ENCODE peak calls at places on chromosomes 7 and 10, in five cellular contexts. B is foreskin fibroblast, V is pancreas, I is body of pancreas, G is fibroblast of mammary gland. T is an unnamed sample.

GRCh38 chr7:135316648-135317313 is 83.1 kb downstream of the STRA8 start:
- DNase-seq in B (no peak), V (no peak), I (no peak), G (peak), T (no peak)

GRCh38 chr10:98273454-98273850 is 5.5 kb upstream of the LOXL4 start:
- DNase-seq in B (no peak), V (no peak), I (no peak), G (no peak), T (no peak)

GRCh38 chr10:8060010-8060703 is 5.7 kb downstream of the GATA3 start:
- DNase-seq in B (peak), V (no peak), I (no peak), G (no peak), T (no peak)

GRCh38 chr10:80477813-80478212 is 23.7 kb downstream of the TSPAN14 start:
- DNase-seq in B (peak), V (no peak), I (no peak), G (peak), T (no peak)

GRCh38 chr10:26725837-26726727 is 28.6 kb downstream of the PDSS1 start:
- DNase-seq in B (peak), V (peak), I (peak), G (peak), T (no peak)

GRCh38 chr10:20870839-20871238 is 26.3 kb downstream of the NEBL start:
- DNase-seq in B (peak), V (no peak), I (no peak), G (peak), T (no peak)

GRCh38 chr7:151987748-151988529 is 31.7 kb downstream of the GALNTL5 start:
- DNase-seq in B (peak), V (no peak), I (peak), G (peak), T (no peak)

GRCh38 chr10:63410633-63411032 is 55.1 kb downstream of the JMJD1C start:
- DNase-seq in B (no peak), V (no peak), I (no peak), G (no peak), T (no peak)

GRCh38 chr7:946256-946996 is 8.1 kb downstream of the ADAP1 start:
- DNase-seq in B (no peak), V (peak), I (no peak), G (no peak), T (peak)

GRCh38 chr10:71631007-71631859 is 88.3 kb downstream of the C10orf105 start:
- DNase-seq in B (no peak), V (no peak), I (no peak), G (no peak), T (no peak)

GRCh38 chr7:139718859-139719258 is 58.9 kb downstream of the HIPK2 start:
- DNase-seq in B (no peak), V (no peak), I (peak), G (no peak), T (no peak)

GRCh38 chr10:38156416-38157269 is 62.5 kb downstream of the ZNF37A start:
- DNase-seq in B (no peak), V (peak), I (no peak), G (no peak), T (no peak)

GRCh38 chr7:118449797-118450196 is 225.3 kb downstream of the ANKRD7 start:
- DNase-seq in B (no peak), V (no peak), I (no peak), G (no peak), T (no peak)

GRCh38 chr7:50584793-50585399 is 19.7 kb upstream of the DDC start:
- DNase-seq in B (no peak), V (peak), I (peak), G (no peak), T (peak)

GRCh38 chr10:43905502-43906236 is 257.0 kb upstream of the ZNF32 start:
- DNase-seq in B (peak), V (no peak), I (peak), G (peak), T (no peak)

GRCh38 chr7:155568335-155568660 is 21.9 kb upstream of the CNPY1 start:
- DNase-seq in B (no peak), V (no peak), I (no peak), G (no peak), T (no peak)

GRCh38 chr10:124724279-124725027 is 19.7 kb downstream of the FAM53B start:
- DNase-seq in B (no peak), V (no peak), I (peak), G (no peak), T (no peak)

GRCh38 chr10:95201736-95202135 is 7.7 kb downstream of the ACSM6 start:
- DNase-seq in B (peak), V (no peak), I (no peak), G (peak), T (no peak)

GRCh38 chr10:88849224-88849623 is 2.4 kb downstream of the ANKRD22 start:
- DNase-seq in B (peak), V (no peak), I (no peak), G (peak), T (no peak)

DNA sequence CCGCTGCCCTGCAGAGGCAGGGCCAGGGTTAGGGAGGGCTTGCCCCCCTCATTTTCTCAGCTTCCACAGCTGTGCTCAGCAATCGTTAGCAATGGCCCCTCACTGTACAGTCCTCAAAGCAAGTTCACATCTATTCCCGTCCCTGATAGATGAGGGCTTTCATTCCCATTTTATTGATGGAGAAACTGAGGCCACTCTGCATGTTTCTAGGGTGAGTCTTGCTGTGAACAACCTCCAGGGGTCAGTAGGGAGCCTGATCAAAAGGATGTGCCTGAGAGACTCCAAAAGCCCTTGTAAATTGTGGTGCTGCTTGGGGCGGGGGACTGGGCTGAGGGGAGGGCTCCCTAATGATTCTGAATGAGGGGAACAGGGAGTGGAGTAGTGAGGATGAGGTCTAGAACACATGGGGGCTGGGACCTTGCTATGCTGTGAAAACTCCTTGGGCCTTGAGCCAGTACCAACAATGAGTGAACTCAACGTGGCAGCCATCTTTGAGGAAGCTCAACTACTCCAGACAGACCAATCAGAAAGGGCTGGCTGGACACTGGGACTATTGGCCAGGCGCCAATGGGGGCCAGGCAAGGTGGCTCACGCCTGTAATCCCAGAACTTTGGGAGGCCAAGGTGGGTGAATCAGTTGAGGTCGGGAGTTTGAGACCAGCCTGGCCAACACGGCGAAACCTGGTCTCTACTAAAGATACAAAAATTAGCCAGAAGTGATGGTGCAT is 6.7 kb upstream of the GRIFIN start:
- DNase-seq in B (no peak), V (no peak), I (no peak), G (peak), T (no peak)
- TF ChIP-seq CTCF in B (no peak), V (no peak), I (no peak), G (no peak), T (no peak)

GRCh38 chr7:76294344-76295024 is 8.0 kb upstream of the HSPB1 start:
- DNase-seq in B (peak), V (peak), I (peak), G (peak), T (no peak)

GRCh38 chr7:76286842-76287403 is 15.6 kb upstream of the HSPB1 start:
- DNase-seq in B (no peak), V (no peak), I (no peak), G (no peak), T (no peak)

GRCh38 chr7:76293407-76293901 is 9.0 kb upstream of the HSPB1 start:
- DNase-seq in B (no peak), V (no peak), I (no peak), G (no peak), T (no peak)

GRCh38 chr7:76292206-76292573 is 10.3 kb upstream of the HSPB1 start:
- DNase-seq in B (peak), V (no peak), I (no peak), G (peak), T (no peak)

DNA sequence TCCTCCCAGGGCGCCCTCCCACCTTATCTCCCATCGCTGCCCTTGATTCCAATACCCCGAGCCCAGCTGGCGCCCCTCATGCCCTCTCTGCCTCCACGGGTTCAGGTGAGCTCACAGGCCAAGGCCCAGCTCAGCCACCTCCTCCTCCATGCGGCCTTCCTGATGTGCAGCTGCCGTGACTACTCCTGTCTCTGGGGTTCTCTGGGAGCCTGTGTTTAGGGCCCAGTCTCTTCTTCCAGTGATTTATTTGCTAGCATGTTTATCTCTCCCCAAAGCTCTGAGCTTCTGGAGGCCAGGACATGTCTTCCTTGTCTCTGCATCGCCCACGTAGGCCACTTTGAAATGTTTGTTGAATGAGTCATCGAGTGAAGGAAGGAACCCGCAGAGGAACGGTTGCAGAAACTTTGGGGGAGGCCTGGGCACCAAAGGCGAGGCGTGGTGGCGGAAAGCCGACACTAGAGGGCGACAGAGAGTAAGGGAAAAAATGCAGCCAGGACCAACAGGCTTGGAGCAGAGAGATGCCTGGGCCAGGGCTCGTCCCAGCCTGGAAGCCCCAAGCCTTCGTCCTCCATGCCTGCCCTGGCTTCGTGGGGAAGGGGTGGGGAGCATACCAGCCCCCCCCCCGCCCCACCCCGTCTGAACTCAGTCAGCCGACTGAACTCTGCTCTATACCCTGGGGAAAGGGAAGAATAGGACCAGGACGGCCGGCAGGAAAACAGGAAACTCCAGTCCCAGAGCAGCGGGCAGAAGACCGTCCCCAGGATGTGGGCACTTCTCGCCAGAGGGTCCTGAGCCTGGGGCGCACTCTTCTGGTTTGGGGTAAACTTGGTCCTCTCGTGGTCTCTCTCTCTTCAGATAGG is 10.9 kb upstream of the HSPB1 start:
- DNase-seq in B (peak), V (peak), I (peak), G (peak), T (peak)
- H3K4me3 ChIP-seq in B (peak), V (peak), I (no peak), G (peak), T (peak)

DNA sequence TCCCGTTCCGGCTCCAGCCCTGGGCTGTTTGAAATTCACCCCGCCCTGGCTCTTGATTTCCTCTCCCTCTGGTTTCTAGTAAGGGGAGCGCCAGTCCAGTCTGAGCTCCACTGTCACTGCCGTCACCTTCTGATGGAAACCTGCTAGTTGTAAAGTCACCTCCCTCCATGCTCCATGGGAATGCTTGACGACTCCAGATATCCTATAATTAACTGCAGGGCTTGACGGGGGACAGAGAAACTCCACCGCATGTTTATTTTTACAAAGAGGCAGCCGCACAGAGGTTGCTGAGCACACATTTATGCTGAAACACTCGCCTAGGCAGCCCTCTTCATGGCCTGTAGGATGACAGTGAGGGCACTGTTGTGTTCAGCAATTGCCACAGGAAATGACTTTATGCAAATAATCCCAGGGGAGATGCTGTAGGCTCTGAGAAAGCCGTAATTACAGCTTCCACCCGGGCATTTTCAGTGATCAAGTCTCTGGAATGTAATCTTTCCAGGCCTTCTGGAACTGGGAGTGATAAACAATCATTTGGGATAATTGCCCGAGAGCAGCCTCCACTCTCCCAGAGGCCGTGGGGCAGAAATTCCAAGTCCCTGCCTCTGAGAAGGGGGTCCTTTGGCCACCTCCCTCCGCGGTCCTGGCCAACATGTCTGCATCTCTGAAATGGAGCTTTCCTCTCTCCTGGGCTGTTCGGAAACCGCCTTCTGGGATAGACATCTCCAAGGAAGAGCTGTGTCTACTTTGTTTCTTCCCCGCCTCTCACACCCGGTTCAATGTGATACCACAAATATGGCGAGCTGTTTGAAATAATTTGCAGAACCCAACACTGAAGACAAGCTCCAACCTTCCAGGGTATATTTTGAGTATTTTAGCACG is 300.5 kb downstream of the KLF6 start:
- DNase-seq in B (peak), V (no peak), I (no peak), G (peak), T (no peak)
- TF ChIP-seq CTCF in B (no peak), V (no peak), I (no peak), G (no peak), T (no peak)

GRCh38 chr7:19375986-19376385 is 230.8 kb upstream of the FERD3L start:
- DNase-seq in B (no peak), V (no peak), I (no peak), G (no peak), T (no peak)

GRCh38 chr7:19373334-19373733 is 228.1 kb upstream of the FERD3L start:
- DNase-seq in B (no peak), V (no peak), I (no peak), G (no peak), T (no peak)

GRCh38 chr7:19378340-19378704 is 233.1 kb upstream of the FERD3L start:
- DNase-seq in B (peak), V (no peak), I (no peak), G (no peak), T (no peak)

GRCh38 chr7:19376591-19376990 is 231.4 kb upstream of the FERD3L start:
- DNase-seq in B (peak), V (no peak), I (no peak), G (no peak), T (no peak)

GRCh38 chr7:19377611-19378339 is 232.6 kb upstream of the FERD3L start:
- DNase-seq in B (peak), V (no peak), I (no peak), G (peak), T (no peak)
- H3K4me3 ChIP-seq in B (no peak), V (no peak), I (no peak), G (no peak), T (no peak)

GRCh38 chr10:61902448-61903183 is 1.1 kb downstream of the ARID5B start:
- DNase-seq in B (peak), V (no peak), I (peak), G (peak), T (peak)
- TF ChIP-seq CTCF in B (no peak), V (no peak), I (no peak), G (peak), T (no peak)

GRCh38 chr10:35607475-35608316 is 2.6 kb downstream of the GJD4 start:
- DNase-seq in B (peak), V (no peak), I (no peak), G (no peak), T (peak)

GRCh38 chr10:35605191-35605590 is at the start of gene GJD4:
- DNase-seq in B (no peak), V (no peak), I (no peak), G (no peak), T (peak)

GRCh38 chr10:35606423-35606822 is 1.3 kb downstream of the GJD4 start:
- DNase-seq in B (peak), V (no peak), I (no peak), G (peak), T (no peak)

GRCh38 chr10:35611750-35612149 is 6.6 kb downstream of the GJD4 start:
- DNase-seq in B (no peak), V (no peak), I (no peak), G (no peak), T (peak)

DNA sequence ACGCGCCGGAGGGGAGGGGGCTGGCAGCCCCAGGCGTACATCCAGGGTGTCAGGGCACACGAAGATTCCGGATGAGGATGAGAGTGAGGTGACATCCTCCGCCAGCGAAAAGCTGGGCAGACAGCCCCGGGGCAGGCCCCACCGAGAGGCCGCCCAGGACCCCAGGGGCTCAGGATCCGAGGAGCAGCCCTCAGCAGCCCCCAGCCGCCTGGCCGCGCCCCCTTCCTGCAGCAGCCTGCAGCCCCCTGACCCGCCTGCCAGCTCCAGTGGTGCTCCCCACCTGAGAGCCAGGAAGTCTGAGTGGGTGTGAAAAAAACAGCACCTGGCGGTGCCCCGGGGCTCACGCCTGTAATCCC is 3.2 kb downstream of the GJD4 start:
- DNase-seq in B (no peak), V (no peak), I (no peak), G (no peak), T (peak)
- H3K4me3 ChIP-seq in B (peak), V (peak), I (no peak), G (peak), T (no peak)

GRCh38 chr7:74115326-74115725 is 31.7 kb downstream of the LIMK1 start:
- DNase-seq in B (no peak), V (no peak), I (no peak), G (no peak), T (peak)
- TF ChIP-seq CTCF in B (no peak), V (no peak), I (no peak), G (no peak), T (no peak)

GRCh38 chr7:2709553-2710165 is 21.7 kb downstream of the AMZ1 start:
- DNase-seq in B (peak), V (peak), I (peak), G (peak), T (peak)
- H3K4me3 ChIP-seq in B (no peak), V (no peak), I (no peak), G (peak), T (no peak)

GRCh38 chr10:30158325-30158960 is 99.1 kb upstream of the JCAD start:
- DNase-seq in B (peak), V (no peak), I (no peak), G (peak), T (no peak)

GRCh38 chr10:30151581-30152389 is 92.4 kb upstream of the JCAD start:
- DNase-seq in B (peak), V (no peak), I (peak), G (peak), T (no peak)

GRCh38 chr10:30154561-30154960 is 95.2 kb upstream of the JCAD start:
- DNase-seq in B (no peak), V (no peak), I (no peak), G (no peak), T (no peak)

GRCh38 chr10:30155401-30155800 is 96.0 kb upstream of the JCAD start:
- DNase-seq in B (no peak), V (no peak), I (no peak), G (no peak), T (no peak)

DNA sequence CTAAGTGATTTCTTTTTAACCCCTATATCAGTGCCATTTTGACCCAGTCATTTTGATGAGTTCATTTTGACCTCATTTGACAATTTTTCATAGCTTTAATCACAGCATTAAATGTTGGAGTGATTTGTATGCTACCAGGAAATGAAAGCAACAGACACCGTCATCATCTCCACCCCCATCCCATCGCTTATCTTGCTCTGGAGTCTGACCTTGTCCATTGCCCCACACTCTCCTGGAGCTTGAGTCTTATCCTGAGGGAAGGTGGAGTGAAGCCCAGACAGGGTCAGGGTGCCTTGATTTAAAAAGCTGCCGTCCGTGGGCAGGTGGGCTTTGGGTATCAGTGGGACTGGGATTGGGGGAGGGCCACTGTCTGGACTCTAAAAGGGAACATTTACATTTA is 94.7 kb upstream of the JCAD start:
- DNase-seq in B (no peak), V (no peak), I (no peak), G (no peak), T (no peak)
- TF ChIP-seq CTCF in B (no peak), V (no peak), I (no peak), G (no peak), T (no peak)

DNA sequence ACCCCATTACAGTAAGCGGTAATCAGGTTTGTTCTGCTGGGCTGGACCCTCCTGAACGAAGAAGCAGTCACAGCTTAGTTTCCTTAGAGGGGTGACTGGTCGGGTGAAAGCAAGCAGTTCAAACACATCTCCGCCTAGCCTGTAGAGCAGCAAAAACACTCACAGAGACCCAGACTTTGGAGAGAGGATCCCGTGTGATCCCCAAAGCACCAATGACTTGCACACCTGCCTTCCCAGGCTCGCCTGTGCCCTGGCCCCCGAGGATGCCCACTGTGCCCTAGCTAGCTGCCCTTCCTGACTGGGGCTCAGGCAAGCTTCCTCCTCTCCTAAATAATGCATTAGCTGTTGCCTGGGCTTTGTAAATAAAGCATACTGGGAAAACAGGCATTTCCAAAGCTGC is 5.0 kb downstream of the LRRC18 start:
- DNase-seq in B (no peak), V (no peak), I (no peak), G (no peak), T (no peak)
- H3K4me3 ChIP-seq in B (no peak), V (no peak), I (no peak), G (no peak), T (no peak)